ENCODE peak calls at places on chromosomes 2 and 18, in five cellular contexts. One of them, this sample, is unnamed.

GRCh38 chr18:41758534-41758933 is 196.5 kb upstream of the PIK3C3 start:
- DNase-seq in NCI-H1436: no peak
- DNase-seq in AG08396: no peak
- DNase-seq in tibial artery: no peak
- DNase-seq in ACHN: no peak
- DNase-seq in this sample: no peak

GRCh38 chr2:15976334-15976733 is 36.0 kb downstream of the MYCN start:
- DNase-seq in NCI-H1436: no peak
- DNase-seq in AG08396: no peak
- DNase-seq in tibial artery: no peak
- DNase-seq in ACHN: no peak
- DNase-seq in this sample: no peak

GRCh38 chr18:25985999-25986398 is 104.4 kb downstream of the SS18 start:
- DNase-seq in NCI-H1436: no peak
- DNase-seq in AG08396: no peak
- DNase-seq in tibial artery: no peak
- DNase-seq in ACHN: no peak
- DNase-seq in this sample: no peak

GRCh38 chr2:237631801-237632585 is 4.6 kb downstream of the LRRFIP1 start:
- DNase-seq in NCI-H1436: no peak
- DNase-seq in AG08396: no peak
- DNase-seq in tibial artery: no peak
- DNase-seq in ACHN: no peak
- DNase-seq in this sample: no peak

GRCh38 chr2:11239718-11240462 is 84.6 kb downstream of the SLC66A3 start:
- DNase-seq in NCI-H1436: no peak
- DNase-seq in AG08396: no peak
- DNase-seq in tibial artery: no peak
- DNase-seq in ACHN: no peak
- DNase-seq in this sample: no peak

GRCh38 chr2:41962912-41963652 is 84.7 kb upstream of the PKDCC start:
- DNase-seq in NCI-H1436: no peak
- DNase-seq in AG08396: no peak
- DNase-seq in tibial artery: no peak
- DNase-seq in ACHN: no peak
- DNase-seq in this sample: no peak

GRCh38 chr18:33576999-33577687 is 876 bp upstream of the ASXL3 start:
- DNase-seq in NCI-H1436: no peak
- DNase-seq in AG08396: no peak
- DNase-seq in tibial artery: no peak
- DNase-seq in ACHN: no peak
- DNase-seq in this sample: no peak

GRCh38 chr2:135373702-135374101 is 157.3 kb downstream of the ZRANB3 start:
- DNase-seq in NCI-H1436: no peak
- DNase-seq in AG08396: no peak
- DNase-seq in tibial artery: no peak
- DNase-seq in ACHN: no peak
- DNase-seq in this sample: no peak

This sample was measured in NCI-H2081 treated with DMSO at 0.1 percent for 48 hours.